ENCODE peak calls at places on chromosomes 4 and X, in five cellular contexts. One of them, this sample, is unnamed.

GRCh38 chrX:150897371-150898319 is 823 bp downstream of the CD99L2 start:
- DNase-seq in cardiac septum: no peak
- DNase-seq in stimulated activated CD8-positive, alpha-beta memory T cell treated with anti-CD3 and anti-CD28 coated beads, Interleukin-4, amount 100 ng/mL, for 24 hours: no peak
- DNase-seq in HS-5: no peak
- DNase-seq in kidney tubule cell: peak
- DNase-seq in this sample: no peak

GRCh38 chrX:108699368-108699767 is 37.0 kb downstream of the IRS4 start:
- DNase-seq in cardiac septum: no peak
- DNase-seq in stimulated activated CD8-positive, alpha-beta memory T cell treated with anti-CD3 and anti-CD28 coated beads, Interleukin-4, amount 100 ng/mL, for 24 hours: no peak
- DNase-seq in HS-5: no peak
- DNase-seq in kidney tubule cell: peak
- DNase-seq in this sample: no peak

GRCh38 chr4:108834787-108835384 is 72.0 kb upstream of the ETNPPL start:
- DNase-seq in cardiac septum: no peak
- DNase-seq in stimulated activated CD8-positive, alpha-beta memory T cell treated with anti-CD3 and anti-CD28 coated beads, Interleukin-4, amount 100 ng/mL, for 24 hours: no peak
- DNase-seq in HS-5: no peak
- DNase-seq in kidney tubule cell: peak
- DNase-seq in this sample: no peak

GRCh38 chr4:8336412-8337075 is 67.0 kb downstream of the HTRA3 start:
- DNase-seq in cardiac septum: peak
- DNase-seq in stimulated activated CD8-positive, alpha-beta memory T cell treated with anti-CD3 and anti-CD28 coated beads, Interleukin-4, amount 100 ng/mL, for 24 hours: no peak
- DNase-seq in HS-5: peak
- DNase-seq in kidney tubule cell: peak
- DNase-seq in this sample: no peak

GRCh38 chrX:21905209-21905735 is 35.2 kb upstream of the SMS start:
- DNase-seq in cardiac septum: no peak
- DNase-seq in stimulated activated CD8-positive, alpha-beta memory T cell treated with anti-CD3 and anti-CD28 coated beads, Interleukin-4, amount 100 ng/mL, for 24 hours: no peak
- DNase-seq in HS-5: no peak
- DNase-seq in kidney tubule cell: peak
- DNase-seq in this sample: no peak

GRCh38 chrX:120000490-120001246 is 57.1 kb upstream of the NKAP start:
- DNase-seq in cardiac septum: no peak
- DNase-seq in stimulated activated CD8-positive, alpha-beta memory T cell treated with anti-CD3 and anti-CD28 coated beads, Interleukin-4, amount 100 ng/mL, for 24 hours: no peak
- DNase-seq in HS-5: no peak
- DNase-seq in kidney tubule cell: peak
- DNase-seq in this sample: no peak

GRCh38 chr4:4421356-4421755 is 34.5 kb downstream of the NSG1 start:
- DNase-seq in cardiac septum: no peak
- DNase-seq in stimulated activated CD8-positive, alpha-beta memory T cell treated with anti-CD3 and anti-CD28 coated beads, Interleukin-4, amount 100 ng/mL, for 24 hours: no peak
- DNase-seq in HS-5: no peak
- DNase-seq in kidney tubule cell: no peak
- DNase-seq in this sample: no peak

GRCh38 chr4:41546638-41547037 is 8.7 kb downstream of the LIMCH1 start:
- DNase-seq in cardiac septum: no peak
- DNase-seq in stimulated activated CD8-positive, alpha-beta memory T cell treated with anti-CD3 and anti-CD28 coated beads, Interleukin-4, amount 100 ng/mL, for 24 hours: no peak
- DNase-seq in HS-5: no peak
- DNase-seq in kidney tubule cell: no peak
- DNase-seq in this sample: no peak

GRCh38 chr4:13329963-13330362 is 154.2 kb downstream of the RAB28 start:
- DNase-seq in cardiac septum: no peak
- DNase-seq in stimulated activated CD8-positive, alpha-beta memory T cell treated with anti-CD3 and anti-CD28 coated beads, Interleukin-4, amount 100 ng/mL, for 24 hours: no peak
- DNase-seq in HS-5: peak
- DNase-seq in kidney tubule cell: peak
- DNase-seq in this sample: peak

GRCh38 chr4:151887151-151887815 is 126.5 kb upstream of the GATB start:
- DNase-seq in cardiac septum: no peak
- DNase-seq in stimulated activated CD8-positive, alpha-beta memory T cell treated with anti-CD3 and anti-CD28 coated beads, Interleukin-4, amount 100 ng/mL, for 24 hours: no peak
- DNase-seq in HS-5: peak
- DNase-seq in kidney tubule cell: peak
- DNase-seq in this sample: no peak

GRCh38 chr4:184983660-184984356 is 34.5 kb upstream of the HELT start:
- DNase-seq in cardiac septum: no peak
- DNase-seq in stimulated activated CD8-positive, alpha-beta memory T cell treated with anti-CD3 and anti-CD28 coated beads, Interleukin-4, amount 100 ng/mL, for 24 hours: peak
- DNase-seq in HS-5: no peak
- DNase-seq in kidney tubule cell: peak
- DNase-seq in this sample: no peak

GRCh38 chrX:12971282-12972003 is 3.5 kb upstream of the TMSB4X start:
- DNase-seq in cardiac septum: no peak
- DNase-seq in stimulated activated CD8-positive, alpha-beta memory T cell treated with anti-CD3 and anti-CD28 coated beads, Interleukin-4, amount 100 ng/mL, for 24 hours: no peak
- DNase-seq in HS-5: no peak
- DNase-seq in kidney tubule cell: no peak
- DNase-seq in this sample: no peak

GRCh38 chr4:56910172-56910967 is 2.7 kb downstream of the REST start:
- DNase-seq in cardiac septum: no peak
- DNase-seq in stimulated activated CD8-positive, alpha-beta memory T cell treated with anti-CD3 and anti-CD28 coated beads, Interleukin-4, amount 100 ng/mL, for 24 hours: no peak
- DNase-seq in HS-5: no peak
- DNase-seq in kidney tubule cell: no peak
- DNase-seq in this sample: no peak

GRCh38 chr4:168587326-168588125 is 90.7 kb downstream of the PALLD start:
- DNase-seq in cardiac septum: no peak
- DNase-seq in stimulated activated CD8-positive, alpha-beta memory T cell treated with anti-CD3 and anti-CD28 coated beads, Interleukin-4, amount 100 ng/mL, for 24 hours: no peak
- DNase-seq in HS-5: peak
- DNase-seq in kidney tubule cell: peak
- DNase-seq in this sample: peak

GRCh38 chr4:163536101-163536500 is 41.6 kb downstream of the TMA16 start:
- DNase-seq in cardiac septum: no peak
- DNase-seq in stimulated activated CD8-positive, alpha-beta memory T cell treated with anti-CD3 and anti-CD28 coated beads, Interleukin-4, amount 100 ng/mL, for 24 hours: no peak
- DNase-seq in HS-5: no peak
- DNase-seq in kidney tubule cell: no peak
- DNase-seq in this sample: no peak

GRCh38 chrX:96689951-96690350 is 5.3 kb downstream of the DIAPH2 start:
- DNase-seq in cardiac septum: no peak
- DNase-seq in stimulated activated CD8-positive, alpha-beta memory T cell treated with anti-CD3 and anti-CD28 coated beads, Interleukin-4, amount 100 ng/mL, for 24 hours: no peak
- DNase-seq in HS-5: no peak
- DNase-seq in kidney tubule cell: no peak
- DNase-seq in this sample: no peak

GRCh38 chrX:10404435-10404834 is 215.9 kb downstream of the MID1 start:
- DNase-seq in cardiac septum: no peak
- DNase-seq in stimulated activated CD8-positive, alpha-beta memory T cell treated with anti-CD3 and anti-CD28 coated beads, Interleukin-4, amount 100 ng/mL, for 24 hours: no peak
- DNase-seq in HS-5: peak
- DNase-seq in kidney tubule cell: no peak
- DNase-seq in this sample: peak

GRCh38 chr4:7295201-7295916 is 103.0 kb downstream of the SORCS2 start:
- DNase-seq in cardiac septum: no peak
- DNase-seq in stimulated activated CD8-positive, alpha-beta memory T cell treated with anti-CD3 and anti-CD28 coated beads, Interleukin-4, amount 100 ng/mL, for 24 hours: no peak
- DNase-seq in HS-5: no peak
- DNase-seq in kidney tubule cell: no peak
- DNase-seq in this sample: no peak

GRCh38 chr4:121799888-121800501 is 1.1 kb upstream of the EXOSC9 start:
- DNase-seq in cardiac septum: no peak
- DNase-seq in stimulated activated CD8-positive, alpha-beta memory T cell treated with anti-CD3 and anti-CD28 coated beads, Interleukin-4, amount 100 ng/mL, for 24 hours: no peak
- DNase-seq in HS-5: no peak
- DNase-seq in kidney tubule cell: no peak
- DNase-seq in this sample: no peak

GRCh38 chr4:159950707-159951106 is 847.8 kb downstream of the RAPGEF2 start:
- DNase-seq in cardiac septum: no peak
- DNase-seq in stimulated activated CD8-positive, alpha-beta memory T cell treated with anti-CD3 and anti-CD28 coated beads, Interleukin-4, amount 100 ng/mL, for 24 hours: no peak
- DNase-seq in HS-5: no peak
- DNase-seq in kidney tubule cell: no peak
- DNase-seq in this sample: no peak

GRCh38 chr4:74659576-74660411 is 134.5 kb downstream of the BTC start:
- DNase-seq in cardiac septum: no peak
- DNase-seq in stimulated activated CD8-positive, alpha-beta memory T cell treated with anti-CD3 and anti-CD28 coated beads, Interleukin-4, amount 100 ng/mL, for 24 hours: no peak
- DNase-seq in HS-5: peak
- DNase-seq in kidney tubule cell: peak
- DNase-seq in this sample: peak

GRCh38 chr4:2084316-2084715 is 25.2 kb downstream of the NAT8L start:
- DNase-seq in cardiac septum: peak
- DNase-seq in stimulated activated CD8-positive, alpha-beta memory T cell treated with anti-CD3 and anti-CD28 coated beads, Interleukin-4, amount 100 ng/mL, for 24 hours: no peak
- DNase-seq in HS-5: no peak
- DNase-seq in kidney tubule cell: no peak
- DNase-seq in this sample: no peak

GRCh38 chrX:139834879-139835278 is 98.0 kb downstream of the ATP11C start:
- DNase-seq in cardiac septum: no peak
- DNase-seq in stimulated activated CD8-positive, alpha-beta memory T cell treated with anti-CD3 and anti-CD28 coated beads, Interleukin-4, amount 100 ng/mL, for 24 hours: no peak
- DNase-seq in HS-5: no peak
- DNase-seq in kidney tubule cell: no peak
- DNase-seq in this sample: no peak

GRCh38 chr4:158722291-158722916 is 792 bp downstream of the PPID start:
- DNase-seq in cardiac septum: no peak
- DNase-seq in stimulated activated CD8-positive, alpha-beta memory T cell treated with anti-CD3 and anti-CD28 coated beads, Interleukin-4, amount 100 ng/mL, for 24 hours: no peak
- DNase-seq in HS-5: peak
- DNase-seq in kidney tubule cell: peak
- DNase-seq in this sample: no peak

GRCh38 chrX:115642895-115643530 is 82.0 kb downstream of the PLS3 start:
- DNase-seq in cardiac septum: no peak
- DNase-seq in stimulated activated CD8-positive, alpha-beta memory T cell treated with anti-CD3 and anti-CD28 coated beads, Interleukin-4, amount 100 ng/mL, for 24 hours: no peak
- DNase-seq in HS-5: peak
- DNase-seq in kidney tubule cell: peak
- DNase-seq in this sample: peak

GRCh38 chr4:40749717-40750460 is at the start of gene NSUN7:
- DNase-seq in cardiac septum: no peak
- DNase-seq in stimulated activated CD8-positive, alpha-beta memory T cell treated with anti-CD3 and anti-CD28 coated beads, Interleukin-4, amount 100 ng/mL, for 24 hours: no peak
- DNase-seq in HS-5: no peak
- DNase-seq in kidney tubule cell: peak
- DNase-seq in this sample: no peak

GRCh38 chr4:15500721-15501120 is 31.0 kb downstream of the CC2D2A start:
- DNase-seq in cardiac septum: no peak
- DNase-seq in stimulated activated CD8-positive, alpha-beta memory T cell treated with anti-CD3 and anti-CD28 coated beads, Interleukin-4, amount 100 ng/mL, for 24 hours: no peak
- DNase-seq in HS-5: no peak
- DNase-seq in kidney tubule cell: peak
- DNase-seq in this sample: no peak

GRCh38 chr4:139823746-139824145 is 158.1 kb downstream of the MGST2 start:
- DNase-seq in cardiac septum: no peak
- DNase-seq in stimulated activated CD8-positive, alpha-beta memory T cell treated with anti-CD3 and anti-CD28 coated beads, Interleukin-4, amount 100 ng/mL, for 24 hours: no peak
- DNase-seq in HS-5: no peak
- DNase-seq in kidney tubule cell: no peak
- DNase-seq in this sample: no peak

GRCh38 chrX:41922125-41922521 is 1.2 kb downstream of the CASK start:
- DNase-seq in cardiac septum: no peak
- DNase-seq in stimulated activated CD8-positive, alpha-beta memory T cell treated with anti-CD3 and anti-CD28 coated beads, Interleukin-4, amount 100 ng/mL, for 24 hours: no peak
- DNase-seq in HS-5: no peak
- DNase-seq in kidney tubule cell: no peak
- DNase-seq in this sample: no peak

GRCh38 chr4:102551946-102552575 is 50.9 kb downstream of the NFKB1 start:
- DNase-seq in cardiac septum: no peak
- DNase-seq in stimulated activated CD8-positive, alpha-beta memory T cell treated with anti-CD3 and anti-CD28 coated beads, Interleukin-4, amount 100 ng/mL, for 24 hours: no peak
- DNase-seq in HS-5: no peak
- DNase-seq in kidney tubule cell: no peak
- DNase-seq in this sample: no peak

GRCh38 chr4:1015746-1016145 is 4.3 kb downstream of the FGFRL1 start:
- DNase-seq in cardiac septum: no peak
- DNase-seq in stimulated activated CD8-positive, alpha-beta memory T cell treated with anti-CD3 and anti-CD28 coated beads, Interleukin-4, amount 100 ng/mL, for 24 hours: no peak
- DNase-seq in HS-5: no peak
- DNase-seq in kidney tubule cell: no peak
- DNase-seq in this sample: no peak

GRCh38 chr4:124188601-124189000 is 523.9 kb downstream of the ANKRD50 start:
- DNase-seq in cardiac septum: no peak
- DNase-seq in stimulated activated CD8-positive, alpha-beta memory T cell treated with anti-CD3 and anti-CD28 coated beads, Interleukin-4, amount 100 ng/mL, for 24 hours: no peak
- DNase-seq in HS-5: no peak
- DNase-seq in kidney tubule cell: no peak
- DNase-seq in this sample: no peak

GRCh38 chr4:148293571-148293970 is 148.6 kb downstream of the NR3C2 start:
- DNase-seq in cardiac septum: no peak
- DNase-seq in stimulated activated CD8-positive, alpha-beta memory T cell treated with anti-CD3 and anti-CD28 coated beads, Interleukin-4, amount 100 ng/mL, for 24 hours: no peak
- DNase-seq in HS-5: no peak
- DNase-seq in kidney tubule cell: no peak
- DNase-seq in this sample: no peak

GRCh38 chrX:132199941-132200340 is 19.3 kb downstream of the RAP2C start:
- DNase-seq in cardiac septum: no peak
- DNase-seq in stimulated activated CD8-positive, alpha-beta memory T cell treated with anti-CD3 and anti-CD28 coated beads, Interleukin-4, amount 100 ng/mL, for 24 hours: no peak
- DNase-seq in HS-5: no peak
- DNase-seq in kidney tubule cell: no peak
- DNase-seq in this sample: no peak